ENCODE peak calls at places on chromosomes 13 and 19, in six cellular contexts. One of them, this sample, is unnamed.

GRCh38 chr13:39047560-39047959 is 9.3 kb downstream of the NHLRC3 start:
- DNase-seq in cardiac fibroblast: no peak
- DNase-seq in heart right ventricle: no peak
- DNase-seq in ecto neural progenitor cell: no peak
- DNase-seq in SK-N-MC: no peak
- DNase-seq in activated T-helper 1 cell treated with anti-CD3 and anti-CD28 coated beads, Interleukin-12 subunit alpha, Interleukin-12 subunit beta, Interleukin-2, Interleukin-4 antibody, amounts not matched to agents 30 ng/mL and 10 ng/mL and 1 ng/mL, durations not matched to agents 14 hours and 24 hours and 36 hours: no peak
- DNase-seq in this sample: no peak

GRCh38 chr19:3163230-3163886 is 15.2 kb upstream of the S1PR4 start:
- DNase-seq in cardiac fibroblast: peak; percentile 63
- DNase-seq in heart right ventricle: peak; percentile 69
- DNase-seq in ecto neural progenitor cell: peak; percentile 81
- DNase-seq in SK-N-MC: no peak
- DNase-seq in activated T-helper 1 cell treated with anti-CD3 and anti-CD28 coated beads, Interleukin-12 subunit alpha, Interleukin-12 subunit beta, Interleukin-2, Interleukin-4 antibody, amounts not matched to agents 30 ng/mL and 10 ng/mL and 1 ng/mL, durations not matched to agents 14 hours and 24 hours and 36 hours: peak; percentile 61
- DNase-seq in this sample: peak; percentile 88

GRCh38 chr19:13172335-13173128 is 22.3 kb downstream of the IER2 start:
- DNase-seq in cardiac fibroblast: peak; percentile 87
- DNase-seq in heart right ventricle: peak; percentile 78
- DNase-seq in ecto neural progenitor cell: no peak
- DNase-seq in SK-N-MC: no peak
- DNase-seq in activated T-helper 1 cell treated with anti-CD3 and anti-CD28 coated beads, Interleukin-12 subunit alpha, Interleukin-12 subunit beta, Interleukin-2, Interleukin-4 antibody, amounts not matched to agents 30 ng/mL and 10 ng/mL and 1 ng/mL, durations not matched to agents 14 hours and 24 hours and 36 hours: no peak
- DNase-seq in this sample: no peak

GRCh38 chr19:29745253-29745652 is 30.2 kb upstream of the C19orf12 start:
- DNase-seq in cardiac fibroblast: no peak
- DNase-seq in heart right ventricle: no peak
- DNase-seq in ecto neural progenitor cell: no peak
- DNase-seq in SK-N-MC: no peak
- DNase-seq in activated T-helper 1 cell treated with anti-CD3 and anti-CD28 coated beads, Interleukin-12 subunit alpha, Interleukin-12 subunit beta, Interleukin-2, Interleukin-4 antibody, amounts not matched to agents 30 ng/mL and 10 ng/mL and 1 ng/mL, durations not matched to agents 14 hours and 24 hours and 36 hours: no peak
- DNase-seq in this sample: no peak

GRCh38 chr13:111639994-111640393 is 319.6 kb downstream of the TEX29 start:
- DNase-seq in cardiac fibroblast: no peak
- DNase-seq in heart right ventricle: peak; percentile 34
- DNase-seq in ecto neural progenitor cell: no peak
- DNase-seq in SK-N-MC: no peak
- DNase-seq in activated T-helper 1 cell treated with anti-CD3 and anti-CD28 coated beads, Interleukin-12 subunit alpha, Interleukin-12 subunit beta, Interleukin-2, Interleukin-4 antibody, amounts not matched to agents 30 ng/mL and 10 ng/mL and 1 ng/mL, durations not matched to agents 14 hours and 24 hours and 36 hours: no peak
- DNase-seq in this sample: peak; percentile 53

GRCh38 chr19:48501446-48501960 is 10.1 kb downstream of the LMTK3 start:
- DNase-seq in cardiac fibroblast: no peak
- DNase-seq in heart right ventricle: no peak
- DNase-seq in ecto neural progenitor cell: peak; percentile 88
- DNase-seq in SK-N-MC: no peak
- DNase-seq in activated T-helper 1 cell treated with anti-CD3 and anti-CD28 coated beads, Interleukin-12 subunit alpha, Interleukin-12 subunit beta, Interleukin-2, Interleukin-4 antibody, amounts not matched to agents 30 ng/mL and 10 ng/mL and 1 ng/mL, durations not matched to agents 14 hours and 24 hours and 36 hours: peak; percentile 49
- DNase-seq in this sample: no peak

GRCh38 chr13:73832203-73832602 is 302.0 kb downstream of the KLF12 start:
- DNase-seq in cardiac fibroblast: no peak
- DNase-seq in heart right ventricle: no peak
- DNase-seq in ecto neural progenitor cell: no peak
- DNase-seq in SK-N-MC: no peak
- DNase-seq in activated T-helper 1 cell treated with anti-CD3 and anti-CD28 coated beads, Interleukin-12 subunit alpha, Interleukin-12 subunit beta, Interleukin-2, Interleukin-4 antibody, amounts not matched to agents 30 ng/mL and 10 ng/mL and 1 ng/mL, durations not matched to agents 14 hours and 24 hours and 36 hours: no peak
- DNase-seq in this sample: no peak

GRCh38 chr19:15371119-15371518 is 8.5 kb downstream of the AKAP8 start:
- DNase-seq in cardiac fibroblast: no peak
- DNase-seq in heart right ventricle: no peak
- DNase-seq in ecto neural progenitor cell: no peak
- DNase-seq in SK-N-MC: no peak
- DNase-seq in activated T-helper 1 cell treated with anti-CD3 and anti-CD28 coated beads, Interleukin-12 subunit alpha, Interleukin-12 subunit beta, Interleukin-2, Interleukin-4 antibody, amounts not matched to agents 30 ng/mL and 10 ng/mL and 1 ng/mL, durations not matched to agents 14 hours and 24 hours and 36 hours: no peak
- DNase-seq in this sample: no peak

GRCh38 chr19:38699027-38699346 is 45.3 kb downstream of the CAPN12 start:
- DNase-seq in cardiac fibroblast: no peak
- DNase-seq in heart right ventricle: no peak
- DNase-seq in ecto neural progenitor cell: no peak
- DNase-seq in SK-N-MC: no peak
- DNase-seq in activated T-helper 1 cell treated with anti-CD3 and anti-CD28 coated beads, Interleukin-12 subunit alpha, Interleukin-12 subunit beta, Interleukin-2, Interleukin-4 antibody, amounts not matched to agents 30 ng/mL and 10 ng/mL and 1 ng/mL, durations not matched to agents 14 hours and 24 hours and 36 hours: no peak
- DNase-seq in this sample: no peak

GRCh38 chr19:18503971-18504885 is 17.6 kb downstream of the ELL start:
- DNase-seq in cardiac fibroblast: no peak
- DNase-seq in heart right ventricle: no peak
- DNase-seq in ecto neural progenitor cell: no peak
- DNase-seq in SK-N-MC: no peak
- DNase-seq in activated T-helper 1 cell treated with anti-CD3 and anti-CD28 coated beads, Interleukin-12 subunit alpha, Interleukin-12 subunit beta, Interleukin-2, Interleukin-4 antibody, amounts not matched to agents 30 ng/mL and 10 ng/mL and 1 ng/mL, durations not matched to agents 14 hours and 24 hours and 36 hours: no peak
- DNase-seq in this sample: no peak

GRCh38 chr13:110467516-110467915 is 94.0 kb downstream of the RAB20 start:
- DNase-seq in cardiac fibroblast: no peak
- DNase-seq in heart right ventricle: no peak
- DNase-seq in ecto neural progenitor cell: no peak
- DNase-seq in SK-N-MC: no peak
- DNase-seq in activated T-helper 1 cell treated with anti-CD3 and anti-CD28 coated beads, Interleukin-12 subunit alpha, Interleukin-12 subunit beta, Interleukin-2, Interleukin-4 antibody, amounts not matched to agents 30 ng/mL and 10 ng/mL and 1 ng/mL, durations not matched to agents 14 hours and 24 hours and 36 hours: no peak
- DNase-seq in this sample: no peak

GRCh38 chr13:37869756-37870488 is at the start of gene TRPC4:
- DNase-seq in cardiac fibroblast: peak; percentile 82
- DNase-seq in heart right ventricle: peak; percentile 33
- DNase-seq in ecto neural progenitor cell: peak; percentile 82
- DNase-seq in SK-N-MC: no peak
- DNase-seq in activated T-helper 1 cell treated with anti-CD3 and anti-CD28 coated beads, Interleukin-12 subunit alpha, Interleukin-12 subunit beta, Interleukin-2, Interleukin-4 antibody, amounts not matched to agents 30 ng/mL and 10 ng/mL and 1 ng/mL, durations not matched to agents 14 hours and 24 hours and 36 hours: no peak
- DNase-seq in this sample: peak; percentile 88

GRCh38 chr13:112996671-112997091 is 27.7 kb downstream of the MCF2L start:
- DNase-seq in cardiac fibroblast: no peak
- DNase-seq in heart right ventricle: no peak
- DNase-seq in ecto neural progenitor cell: no peak
- DNase-seq in SK-N-MC: no peak
- DNase-seq in activated T-helper 1 cell treated with anti-CD3 and anti-CD28 coated beads, Interleukin-12 subunit alpha, Interleukin-12 subunit beta, Interleukin-2, Interleukin-4 antibody, amounts not matched to agents 30 ng/mL and 10 ng/mL and 1 ng/mL, durations not matched to agents 14 hours and 24 hours and 36 hours: no peak
- DNase-seq in this sample: no peak

GRCh38 chr13:43785681-43786471 is 896 bp downstream of the ENOX1 start:
- DNase-seq in cardiac fibroblast: peak; percentile 82
- DNase-seq in heart right ventricle: peak; percentile 87
- DNase-seq in ecto neural progenitor cell: peak; percentile 76
- DNase-seq in SK-N-MC: no peak
- DNase-seq in activated T-helper 1 cell treated with anti-CD3 and anti-CD28 coated beads, Interleukin-12 subunit alpha, Interleukin-12 subunit beta, Interleukin-2, Interleukin-4 antibody, amounts not matched to agents 30 ng/mL and 10 ng/mL and 1 ng/mL, durations not matched to agents 14 hours and 24 hours and 36 hours: no peak
- DNase-seq in this sample: peak; percentile 91

GRCh38 chr13:30659980-30660379 is 42.3 kb downstream of the USPL1 start:
- DNase-seq in cardiac fibroblast: no peak
- DNase-seq in heart right ventricle: no peak
- DNase-seq in ecto neural progenitor cell: peak; percentile 53
- DNase-seq in SK-N-MC: no peak
- DNase-seq in activated T-helper 1 cell treated with anti-CD3 and anti-CD28 coated beads, Interleukin-12 subunit alpha, Interleukin-12 subunit beta, Interleukin-2, Interleukin-4 antibody, amounts not matched to agents 30 ng/mL and 10 ng/mL and 1 ng/mL, durations not matched to agents 14 hours and 24 hours and 36 hours: no peak
- DNase-seq in this sample: no peak

GRCh38 chr19:13539332-13539731 is 33.1 kb upstream of the CACNA1A start:
- DNase-seq in cardiac fibroblast: no peak
- DNase-seq in heart right ventricle: no peak
- DNase-seq in ecto neural progenitor cell: no peak
- DNase-seq in SK-N-MC: no peak
- DNase-seq in activated T-helper 1 cell treated with anti-CD3 and anti-CD28 coated beads, Interleukin-12 subunit alpha, Interleukin-12 subunit beta, Interleukin-2, Interleukin-4 antibody, amounts not matched to agents 30 ng/mL and 10 ng/mL and 1 ng/mL, durations not matched to agents 14 hours and 24 hours and 36 hours: no peak
- DNase-seq in this sample: no peak

GRCh38 chr19:36182612-36183454 is 30.6 kb upstream of the COX7A1 start:
- DNase-seq in cardiac fibroblast: peak; percentile 39
- DNase-seq in heart right ventricle: no peak
- DNase-seq in ecto neural progenitor cell: no peak
- DNase-seq in SK-N-MC: no peak
- DNase-seq in activated T-helper 1 cell treated with anti-CD3 and anti-CD28 coated beads, Interleukin-12 subunit alpha, Interleukin-12 subunit beta, Interleukin-2, Interleukin-4 antibody, amounts not matched to agents 30 ng/mL and 10 ng/mL and 1 ng/mL, durations not matched to agents 14 hours and 24 hours and 36 hours: no peak
- DNase-seq in this sample: no peak

GRCh38 chr19:35895911-35896642 is 4.3 kb downstream of the NFKBID start:
- DNase-seq in cardiac fibroblast: no peak
- DNase-seq in heart right ventricle: no peak
- DNase-seq in ecto neural progenitor cell: no peak
- DNase-seq in SK-N-MC: no peak
- DNase-seq in activated T-helper 1 cell treated with anti-CD3 and anti-CD28 coated beads, Interleukin-12 subunit alpha, Interleukin-12 subunit beta, Interleukin-2, Interleukin-4 antibody, amounts not matched to agents 30 ng/mL and 10 ng/mL and 1 ng/mL, durations not matched to agents 14 hours and 24 hours and 36 hours: no peak
- DNase-seq in this sample: no peak

GRCh38 chr19:5343848-5344247 is 3.2 kb upstream of the PTPRS start:
- DNase-seq in cardiac fibroblast: peak; percentile 40
- DNase-seq in heart right ventricle: no peak
- DNase-seq in ecto neural progenitor cell: no peak
- DNase-seq in SK-N-MC: no peak
- DNase-seq in activated T-helper 1 cell treated with anti-CD3 and anti-CD28 coated beads, Interleukin-12 subunit alpha, Interleukin-12 subunit beta, Interleukin-2, Interleukin-4 antibody, amounts not matched to agents 30 ng/mL and 10 ng/mL and 1 ng/mL, durations not matched to agents 14 hours and 24 hours and 36 hours: no peak
- DNase-seq in this sample: no peak

GRCh38 chr19:38394488-38394887 is 6.0 kb downstream of the SPRED3 start:
- DNase-seq in cardiac fibroblast: no peak
- DNase-seq in heart right ventricle: no peak
- DNase-seq in ecto neural progenitor cell: peak; percentile 86
- DNase-seq in SK-N-MC: no peak
- DNase-seq in activated T-helper 1 cell treated with anti-CD3 and anti-CD28 coated beads, Interleukin-12 subunit alpha, Interleukin-12 subunit beta, Interleukin-2, Interleukin-4 antibody, amounts not matched to agents 30 ng/mL and 10 ng/mL and 1 ng/mL, durations not matched to agents 14 hours and 24 hours and 36 hours: peak; percentile 67
- DNase-seq in this sample: no peak

GRCh38 chr13:34720618-34721017 is 221.5 kb upstream of the NBEA start:
- DNase-seq in cardiac fibroblast: no peak
- DNase-seq in heart right ventricle: no peak
- DNase-seq in ecto neural progenitor cell: no peak
- DNase-seq in SK-N-MC: no peak
- DNase-seq in activated T-helper 1 cell treated with anti-CD3 and anti-CD28 coated beads, Interleukin-12 subunit alpha, Interleukin-12 subunit beta, Interleukin-2, Interleukin-4 antibody, amounts not matched to agents 30 ng/mL and 10 ng/mL and 1 ng/mL, durations not matched to agents 14 hours and 24 hours and 36 hours: no peak
- DNase-seq in this sample: no peak

GRCh38 chr13:45393941-45394570 is 24.1 kb downstream of the SLC25A30 start:
- DNase-seq in cardiac fibroblast: peak; percentile 63
- DNase-seq in heart right ventricle: no peak
- DNase-seq in ecto neural progenitor cell: no peak
- DNase-seq in SK-N-MC: no peak
- DNase-seq in activated T-helper 1 cell treated with anti-CD3 and anti-CD28 coated beads, Interleukin-12 subunit alpha, Interleukin-12 subunit beta, Interleukin-2, Interleukin-4 antibody, amounts not matched to agents 30 ng/mL and 10 ng/mL and 1 ng/mL, durations not matched to agents 14 hours and 24 hours and 36 hours: no peak
- DNase-seq in this sample: no peak

GRCh38 chr13:112601351-112601750 is 13.4 kb upstream of the TUBGCP3 start:
- DNase-seq in cardiac fibroblast: no peak
- DNase-seq in heart right ventricle: no peak
- DNase-seq in ecto neural progenitor cell: no peak
- DNase-seq in SK-N-MC: no peak
- DNase-seq in activated T-helper 1 cell treated with anti-CD3 and anti-CD28 coated beads, Interleukin-12 subunit alpha, Interleukin-12 subunit beta, Interleukin-2, Interleukin-4 antibody, amounts not matched to agents 30 ng/mL and 10 ng/mL and 1 ng/mL, durations not matched to agents 14 hours and 24 hours and 36 hours: no peak
- DNase-seq in this sample: no peak

GRCh38 chr13:100497394-100497793 is 91.2 kb downstream of the GGACT start:
- DNase-seq in cardiac fibroblast: peak; percentile 74
- DNase-seq in heart right ventricle: no peak
- DNase-seq in ecto neural progenitor cell: no peak
- DNase-seq in SK-N-MC: no peak
- DNase-seq in activated T-helper 1 cell treated with anti-CD3 and anti-CD28 coated beads, Interleukin-12 subunit alpha, Interleukin-12 subunit beta, Interleukin-2, Interleukin-4 antibody, amounts not matched to agents 30 ng/mL and 10 ng/mL and 1 ng/mL, durations not matched to agents 14 hours and 24 hours and 36 hours: no peak
- DNase-seq in this sample: no peak

GRCh38 chr19:13132471-13133166 is 14.6 kb downstream of the NACC1 start:
- DNase-seq in cardiac fibroblast: peak; percentile 70
- DNase-seq in heart right ventricle: no peak
- DNase-seq in ecto neural progenitor cell: no peak
- DNase-seq in SK-N-MC: no peak
- DNase-seq in activated T-helper 1 cell treated with anti-CD3 and anti-CD28 coated beads, Interleukin-12 subunit alpha, Interleukin-12 subunit beta, Interleukin-2, Interleukin-4 antibody, amounts not matched to agents 30 ng/mL and 10 ng/mL and 1 ng/mL, durations not matched to agents 14 hours and 24 hours and 36 hours: peak; percentile 46
- DNase-seq in this sample: no peak

GRCh38 chr19:18155095-18156087 is 2.4 kb downstream of the PIK3R2 start:
- DNase-seq in cardiac fibroblast: no peak
- DNase-seq in heart right ventricle: no peak
- DNase-seq in ecto neural progenitor cell: no peak
- DNase-seq in SK-N-MC: no peak
- DNase-seq in activated T-helper 1 cell treated with anti-CD3 and anti-CD28 coated beads, Interleukin-12 subunit alpha, Interleukin-12 subunit beta, Interleukin-2, Interleukin-4 antibody, amounts not matched to agents 30 ng/mL and 10 ng/mL and 1 ng/mL, durations not matched to agents 14 hours and 24 hours and 36 hours: no peak
- DNase-seq in this sample: no peak

GRCh38 chr19:45076029-45076850 is at the start of gene ZNF296:
- DNase-seq in cardiac fibroblast: peak; percentile 25
- DNase-seq in heart right ventricle: peak; percentile 74
- DNase-seq in ecto neural progenitor cell: peak; percentile 79
- DNase-seq in SK-N-MC: no peak
- DNase-seq in activated T-helper 1 cell treated with anti-CD3 and anti-CD28 coated beads, Interleukin-12 subunit alpha, Interleukin-12 subunit beta, Interleukin-2, Interleukin-4 antibody, amounts not matched to agents 30 ng/mL and 10 ng/mL and 1 ng/mL, durations not matched to agents 14 hours and 24 hours and 36 hours: peak; percentile 76
- DNase-seq in this sample: no peak

GRCh38 chr13:50531917-50532899 is 311.3 kb downstream of the DLEU7 start:
- DNase-seq in cardiac fibroblast: peak; percentile 69
- DNase-seq in heart right ventricle: no peak
- DNase-seq in ecto neural progenitor cell: no peak
- DNase-seq in SK-N-MC: no peak
- DNase-seq in activated T-helper 1 cell treated with anti-CD3 and anti-CD28 coated beads, Interleukin-12 subunit alpha, Interleukin-12 subunit beta, Interleukin-2, Interleukin-4 antibody, amounts not matched to agents 30 ng/mL and 10 ng/mL and 1 ng/mL, durations not matched to agents 14 hours and 24 hours and 36 hours: no peak
- DNase-seq in this sample: no peak

GRCh38 chr19:10412257-10412977 is 7.9 kb upstream of the PDE4A start:
- DNase-seq in cardiac fibroblast: no peak
- DNase-seq in heart right ventricle: no peak
- DNase-seq in ecto neural progenitor cell: no peak
- DNase-seq in SK-N-MC: no peak
- DNase-seq in activated T-helper 1 cell treated with anti-CD3 and anti-CD28 coated beads, Interleukin-12 subunit alpha, Interleukin-12 subunit beta, Interleukin-2, Interleukin-4 antibody, amounts not matched to agents 30 ng/mL and 10 ng/mL and 1 ng/mL, durations not matched to agents 14 hours and 24 hours and 36 hours: peak; percentile 52
- DNase-seq in this sample: no peak

GRCh38 chr13:62014299-62014698 is 598.6 kb upstream of the PCDH20 start:
- DNase-seq in cardiac fibroblast: peak; percentile 1
- DNase-seq in heart right ventricle: no peak
- DNase-seq in ecto neural progenitor cell: no peak
- DNase-seq in SK-N-MC: peak; percentile 56
- DNase-seq in activated T-helper 1 cell treated with anti-CD3 and anti-CD28 coated beads, Interleukin-12 subunit alpha, Interleukin-12 subunit beta, Interleukin-2, Interleukin-4 antibody, amounts not matched to agents 30 ng/mL and 10 ng/mL and 1 ng/mL, durations not matched to agents 14 hours and 24 hours and 36 hours: no peak
- DNase-seq in this sample: no peak

GRCh38 chr19:44254496-44254895 is 5.2 kb upstream of the ZNF233 start:
- DNase-seq in cardiac fibroblast: no peak
- DNase-seq in heart right ventricle: no peak
- DNase-seq in ecto neural progenitor cell: no peak
- DNase-seq in SK-N-MC: no peak
- DNase-seq in activated T-helper 1 cell treated with anti-CD3 and anti-CD28 coated beads, Interleukin-12 subunit alpha, Interleukin-12 subunit beta, Interleukin-2, Interleukin-4 antibody, amounts not matched to agents 30 ng/mL and 10 ng/mL and 1 ng/mL, durations not matched to agents 14 hours and 24 hours and 36 hours: no peak
- DNase-seq in this sample: no peak

GRCh38 chr19:32828139-32828538 is 41.4 kb downstream of the SLC7A9 start:
- DNase-seq in cardiac fibroblast: no peak
- DNase-seq in heart right ventricle: no peak
- DNase-seq in ecto neural progenitor cell: no peak
- DNase-seq in SK-N-MC: no peak
- DNase-seq in activated T-helper 1 cell treated with anti-CD3 and anti-CD28 coated beads, Interleukin-12 subunit alpha, Interleukin-12 subunit beta, Interleukin-2, Interleukin-4 antibody, amounts not matched to agents 30 ng/mL and 10 ng/mL and 1 ng/mL, durations not matched to agents 14 hours and 24 hours and 36 hours: no peak
- DNase-seq in this sample: no peak

GRCh38 chr19:11260996-11261395 is 1.3 kb downstream of the DOCK6 start:
- DNase-seq in cardiac fibroblast: no peak
- DNase-seq in heart right ventricle: no peak
- DNase-seq in ecto neural progenitor cell: no peak
- DNase-seq in SK-N-MC: no peak
- DNase-seq in activated T-helper 1 cell treated with anti-CD3 and anti-CD28 coated beads, Interleukin-12 subunit alpha, Interleukin-12 subunit beta, Interleukin-2, Interleukin-4 antibody, amounts not matched to agents 30 ng/mL and 10 ng/mL and 1 ng/mL, durations not matched to agents 14 hours and 24 hours and 36 hours: no peak
- DNase-seq in this sample: no peak

This sample was measured in osteocyte.